ENCODE peak calls at places on chromosomes 2 and 18, in four cellular contexts. E, L, M and V are unnamed samples.

GRCh38 chr2:95231723-95232122 is 24.4 kb downstream of the ZNF892 start:
- DNase-seq in E (peak; percentile 93), L (peak; percentile 77), M (no peak), V (peak; percentile 59)

GRCh38 chr2:153967248-153967973 is 95.7 kb downstream of the GALNT13 start:
- DNase-seq in E (no peak), L (no peak), M (no peak), V (no peak)

GRCh38 chr2:85994421-85994777 is 105.6 kb upstream of the ST3GAL5 start:
- DNase-seq in E (no peak), L (no peak), M (no peak), V (no peak)

GRCh38 chr2:204533629-204534370 is 11.5 kb upstream of the PARD3B start:
- DNase-seq in E (no peak), L (no peak), M (no peak), V (peak; percentile 28)

GRCh38 chr18:9175115-9175514 is 38.5 kb downstream of the ANKRD12 start:
- DNase-seq in E (no peak), L (no peak), M (no peak), V (no peak)

GRCh38 chr2:67384115-67384823 is 12.9 kb upstream of the ETAA1 start:
- DNase-seq in E (no peak), L (no peak), M (no peak), V (no peak)

GRCh38 chr2:49831698-49832367 is 677.5 kb upstream of the FSHR start:
- DNase-seq in E (no peak), L (no peak), M (no peak), V (no peak)

GRCh38 chr2:3784731-3785130 is 81.4 kb downstream of the DCDC2C start:
- DNase-seq in E (no peak), L (no peak), M (no peak), V (no peak)

GRCh38 chr2:47223980-47224379 is 68.9 kb upstream of the STPG4 start:
- DNase-seq in E (no peak), L (no peak), M (no peak), V (no peak)

GRCh38 chr2:36528274-36528673 is 69.7 kb downstream of the FEZ2 start:
- DNase-seq in E (no peak), L (no peak), M (no peak), V (no peak)
- TF ChIP-seq POLR2A in E (no peak), L (no peak), M (no peak), V (no peak)

GRCh38 chr18:79460445-79461300 is 64.9 kb downstream of the NFATC1 start:
- DNase-seq in E (no peak), L (no peak), M (no peak), V (no peak)
- TF ChIP-seq POLR2A in E (no peak), L (no peak), M (no peak), V (no peak)

DNA sequence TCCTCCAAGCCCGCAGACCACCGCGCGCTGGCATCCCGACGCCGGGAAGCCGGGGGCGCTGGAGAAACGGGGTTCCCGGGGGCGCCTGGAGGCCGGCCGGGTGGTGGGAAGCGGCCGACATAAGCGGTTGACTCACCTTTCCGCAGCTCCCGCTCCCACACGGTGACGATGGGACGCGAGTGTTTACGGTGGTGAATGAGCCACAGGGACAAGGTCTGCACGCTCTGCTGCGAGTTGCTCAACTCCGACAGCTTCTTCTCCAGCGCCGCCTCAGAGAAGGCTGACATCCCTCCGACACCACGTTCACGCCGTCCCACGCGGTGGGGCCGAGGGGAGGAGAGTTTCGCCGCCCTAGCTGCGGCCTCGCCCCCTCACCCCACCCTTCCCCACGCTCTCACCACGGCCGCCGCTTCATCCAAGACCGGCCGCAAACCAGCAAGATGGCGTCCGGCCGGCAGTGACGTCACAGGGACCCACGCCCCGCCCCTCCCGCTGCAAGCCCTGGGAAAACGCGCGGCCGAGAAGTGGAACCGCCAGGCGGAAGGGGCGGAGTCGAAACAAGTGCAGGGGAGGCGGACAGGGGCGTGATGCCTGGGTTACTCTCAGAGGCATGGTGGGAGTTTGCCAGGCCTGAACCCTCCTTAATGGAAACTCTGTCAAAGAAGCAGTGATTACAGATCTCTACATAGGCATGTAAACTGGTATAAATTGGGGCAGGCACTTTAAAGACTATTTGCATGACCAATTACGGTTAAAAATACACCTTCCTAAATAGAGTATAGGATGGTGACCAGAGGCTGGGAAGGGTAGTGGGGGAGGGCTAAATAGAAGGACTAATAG is at the start of gene RPRD1A:
- DNase-seq in E (peak; percentile 95), L (peak; percentile 99), M (peak; percentile 98), V (peak; percentile 95)
- TF ChIP-seq POLR2A in E (peak; percentile 73), L (no peak), M (peak; percentile 70), V (peak; percentile 42)

GRCh38 chr18:36187138-36187825 is at the start of gene MOCOS:
- DNase-seq in E (peak; percentile 9), L (peak; percentile 83), M (peak; percentile 90), V (peak; percentile 72)
- TF ChIP-seq POLR2A in E (no peak), L (peak; percentile 31), M (peak; percentile 46), V (peak; percentile 69)

GRCh38 chr2:28411956-28412609 is 19.4 kb downstream of the FOSL2 start:
- DNase-seq in E (no peak), L (no peak), M (peak; percentile 42), V (no peak)

GRCh38 chr2:28413896-28414290 is 21.2 kb downstream of the FOSL2 start:
- DNase-seq in E (no peak), L (no peak), M (no peak), V (no peak)

GRCh38 chr2:28414583-28414982 is 21.9 kb downstream of the FOSL2 start:
- DNase-seq in E (no peak), L (no peak), M (no peak), V (no peak)

GRCh38 chr2:28412625-28413151 is 20.0 kb downstream of the FOSL2 start:
- DNase-seq in E (no peak), L (no peak), M (no peak), V (no peak)

GRCh38 chr2:28413152-28413895 is 20.7 kb downstream of the FOSL2 start:
- DNase-seq in E (peak; percentile 42), L (no peak), M (peak; percentile 60), V (no peak)
- TF ChIP-seq POLR2A in E (no peak), L (no peak), M (peak; percentile 22), V (no peak)

GRCh38 chr2:48529189-48529588 is 765 bp upstream of the STON1 start:
- DNase-seq in E (no peak), L (no peak), M (peak; percentile 55), V (no peak)
- TF ChIP-seq POLR2A in E (no peak), L (no peak), M (no peak), V (no peak)

DNA sequence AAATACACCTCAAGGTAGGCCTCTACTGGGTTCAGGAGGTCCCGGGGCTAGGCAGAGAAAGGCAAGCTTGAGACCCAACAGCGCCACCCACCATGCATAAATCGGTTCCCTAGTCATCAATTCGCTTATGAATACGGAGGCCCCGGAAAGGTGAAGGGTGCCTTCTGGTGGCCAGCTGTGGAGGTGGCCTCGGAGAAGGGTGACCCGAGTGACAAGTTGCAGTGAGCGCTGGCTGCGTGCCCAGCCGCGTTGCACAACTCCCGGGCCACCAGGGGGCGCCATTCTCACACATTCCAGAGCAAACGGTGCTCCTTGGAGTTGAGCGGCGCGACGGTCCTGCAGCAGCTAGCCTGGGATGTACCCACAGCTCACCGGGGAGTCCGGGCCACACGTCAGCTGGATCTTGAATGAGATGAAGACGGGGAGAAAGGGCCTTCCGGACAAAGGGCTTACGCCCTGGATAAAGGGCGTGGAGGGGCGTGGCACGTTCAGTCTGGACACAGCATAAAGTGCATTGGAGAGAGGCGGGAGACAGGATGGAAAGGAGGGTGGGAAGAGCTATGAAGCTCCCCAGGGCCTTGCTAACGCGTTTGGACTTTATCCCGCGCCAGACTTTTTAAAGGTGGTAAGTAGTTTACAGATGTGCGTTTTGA is 20.4 kb downstream of the TMSB10 start:
- DNase-seq in E (peak; percentile 99), L (peak; percentile 98), M (peak; percentile 92), V (peak; percentile 93)
- TF ChIP-seq POLR2A in E (no peak), L (no peak), M (no peak), V (peak; percentile 20)